ENCODE peak calls at places on chromosomes 12 and 14, in ten cellular contexts. E, R, U, G, Y, X, N, V, O and I are unnamed samples.

GRCh38 chr12:120394483-120395367 is 25.8 kb upstream of the MSI1 start:
- DNase-seq in E (peak), R (no peak), X (no peak), V (no peak), Y (no peak), O (peak), N (no peak), G (no peak), U (no peak), I (no peak)

GRCh38 chr12:122137681-122138080 is 36.3 kb downstream of the IL31 start:
- DNase-seq in V (no peak), U (no peak), Y (no peak), G (no peak), R (no peak), O (no peak), E (no peak), X (no peak), N (no peak), I (no peak)

GRCh38 chr12:94092516-94093241 is 55.7 kb upstream of the PLXNC1 start:
- DNase-seq in O (no peak), Y (peak), E (no peak), V (no peak), N (no peak), X (no peak), U (peak), R (no peak), G (peak), I (no peak)

GRCh38 chr14:102020058-102020971 is 55.9 kb downstream of the DYNC1H1 start:
- DNase-seq in R (peak), X (no peak), G (peak), O (no peak), U (peak), E (peak), Y (no peak), V (no peak), N (no peak), I (no peak)

GRCh38 chr14:37493606-37494005 is 101.4 kb downstream of the FOXA1 start:
- DNase-seq in O (no peak), G (no peak), E (no peak), V (no peak), U (peak), Y (no peak), N (no peak), R (no peak), X (no peak), I (no peak)

GRCh38 chr14:34951286-34951685 is 31.5 kb upstream of the SRP54 start:
- DNase-seq in X (no peak), N (no peak), U (peak), E (no peak), R (peak), Y (no peak), V (no peak), G (peak), O (no peak), I (no peak)

GRCh38 chr14:89108608-89109007 is 284.2 kb downstream of the TTC8 start:
- DNase-seq in G (no peak), X (no peak), U (no peak), O (no peak), R (no peak), E (no peak), N (no peak), V (no peak), Y (no peak), I (no peak)

GRCh38 chr14:42095155-42095554 is 488.5 kb downstream of the LRFN5 start:
- DNase-seq in G (peak), U (no peak), E (peak), N (no peak), Y (no peak), O (peak), X (no peak), V (no peak), R (no peak), I (no peak)

GRCh38 chr12:84585996-84586395 is 326.6 kb downstream of the SLC6A15 start:
- DNase-seq in G (peak), O (no peak), V (no peak), E (no peak), X (no peak), R (no peak), Y (no peak), U (no peak), N (peak), I (no peak)

GRCh38 chr12:3004655-3005565 is 45.7 kb downstream of the TEAD4 start:
- DNase-seq in R (no peak), G (no peak), U (no peak), Y (no peak), O (no peak), V (no peak), E (no peak), N (no peak), X (no peak), I (no peak)

GRCh38 chr14:53596845-53597525 is 359.6 kb downstream of the BMP4 start:
- DNase-seq in U (no peak), Y (no peak), O (no peak), G (peak), X (no peak), E (no peak), R (no peak), N (no peak), V (no peak), I (no peak)

GRCh38 chr12:402127-402456 is 648 bp downstream of the CCDC77 start:
- DNase-seq in G (peak), X (no peak), E (no peak), N (no peak), Y (no peak), U (peak), O (no peak), R (no peak), V (no peak), I (no peak)

GRCh38 chr12:6761849-6762248 is 4.3 kb upstream of the PTMS start:
- DNase-seq in U (no peak), X (no peak), R (no peak), O (no peak), N (no peak), G (no peak), E (no peak), V (no peak), Y (no peak), I (no peak)

GRCh38 chr12:77372026-77372425 is 306.7 kb upstream of the E2F7 start:
- DNase-seq in N (no peak), G (peak), O (no peak), U (no peak), E (no peak), Y (no peak), R (no peak), V (no peak), X (no peak), I (no peak)

GRCh38 chr14:100132161-100132902 is 27.1 kb downstream of the DEGS2 start:
- DNase-seq in G (peak), Y (no peak), X (no peak), O (no peak), U (peak), E (no peak), V (no peak), N (peak), R (peak), I (no peak)

GRCh38 chr14:51849095-51849494 is 11.3 kb upstream of the GNG2 start:
- DNase-seq in U (no peak), Y (no peak), N (no peak), X (no peak), E (no peak), R (no peak), G (peak), O (no peak), V (no peak), I (no peak)

GRCh38 chr12:50677858-50678257 is 86.0 kb upstream of the ATF1 start:
- DNase-seq in O (no peak), R (no peak), N (peak), G (peak), X (no peak), U (no peak), Y (no peak), E (no peak), V (no peak), I (no peak)

GRCh38 chr14:22168092-22168955 is 420.7 kb downstream of the DAD1 start:
- DNase-seq in U (peak), G (peak), O (no peak), N (no peak), E (no peak), R (no peak), V (no peak), X (no peak), Y (no peak), I (no peak)

GRCh38 chr12:75177997-75178396 is 31.6 kb downstream of the KCNC2 start:
- DNase-seq in N (peak), E (no peak), G (peak), V (no peak), O (no peak), Y (no peak), R (peak), U (peak), X (no peak), I (no peak)

GRCh38 chr12:44224399-44224798 is 388.5 kb downstream of the TMEM117 start:
- DNase-seq in O (no peak), G (peak), R (no peak), Y (no peak), N (no peak), X (no peak), U (no peak), V (no peak), E (no peak), I (no peak)

GRCh38 chr12:41743835-41744234 is 400.8 kb downstream of the GXYLT1 start:
- DNase-seq in N (no peak), R (no peak), O (no peak), X (no peak), E (no peak), Y (no peak), U (no peak), V (no peak), G (peak), I (no peak)

GRCh38 chr12:110582286-110583136 is 607 bp downstream of the PPTC7 start:
- DNase-seq in U (peak), Y (peak), G (peak), X (peak), V (peak), E (peak), R (no peak), N (no peak), O (peak), I (peak)

GRCh38 chr14:65491274-65491673 is 78.7 kb downstream of the FUT8 start:
- DNase-seq in N (no peak), O (no peak), E (no peak), U (no peak), X (no peak), Y (no peak), G (no peak), V (no peak), R (no peak), I (no peak)

DNA sequence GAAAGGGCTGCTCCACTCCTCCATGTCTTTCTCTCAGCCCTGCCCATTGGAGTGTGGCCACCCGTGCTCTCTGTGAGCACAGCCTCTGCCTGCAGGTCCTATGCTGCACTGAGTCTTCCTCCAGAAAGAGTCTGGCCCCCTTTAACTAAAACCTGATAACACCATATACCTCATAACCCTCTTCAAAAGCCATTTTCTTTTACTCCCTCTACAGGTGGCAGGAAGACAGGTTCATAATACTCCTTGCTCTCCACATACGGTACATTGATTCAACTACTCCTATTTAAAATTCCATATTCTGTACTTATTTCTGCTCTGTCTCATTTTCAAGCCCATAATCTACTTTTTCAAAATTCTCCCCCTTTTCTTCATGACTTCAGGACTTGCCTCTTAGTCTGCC is 144.0 kb downstream of the HELB start:
- DNase-seq in O (no peak), G (no peak), N (no peak), X (no peak), V (no peak), E (no peak), R (no peak), U (no peak), Y (no peak), I (no peak)
- TF ChIP-seq CTCF in O (no peak), G (no peak), N (no peak), X (no peak), V (no peak), E (no peak), R (no peak), U (no peak), Y (no peak), I (no peak)

GRCh38 chr12:78470354-78471195 is 394.0 kb upstream of the SYT1 start:
- DNase-seq in E (no peak), X (peak), Y (no peak), O (no peak), N (peak), R (no peak), V (no peak), G (peak), U (peak), I (no peak)
- TF ChIP-seq CTCF in E (peak), X (peak), Y (no peak), O (peak), N (peak), R (peak), V (no peak), G (peak), U (peak), I (peak)

GRCh38 chr14:32998433-32998832 is 59.8 kb downstream of the NPAS3 start:
- DNase-seq in N (peak), U (peak), E (no peak), R (no peak), O (no peak), Y (no peak), X (no peak), V (no peak), G (peak), I (no peak)
- TF ChIP-seq CTCF in N (peak), U (peak), E (peak), R (peak), O (peak), Y (peak), X (peak), V (no peak), G (peak), I (no peak)

GRCh38 chr12:38588618-38589309 is 272.2 kb downstream of the ALG10B start:
- DNase-seq in V (no peak), X (no peak), U (peak), R (no peak), N (no peak), G (peak), O (no peak), E (no peak), Y (no peak), I (no peak)
- TF ChIP-seq CTCF in V (no peak), X (no peak), U (no peak), R (no peak), N (no peak), G (no peak), O (no peak), E (no peak), Y (no peak), I (no peak)

GRCh38 chr14:60655114-60655897 is 6.0 kb upstream of the SIX1 start:
- DNase-seq in U (no peak), O (peak), X (no peak), E (peak), G (no peak), N (no peak), Y (no peak), V (no peak), R (peak), I (no peak)

GRCh38 chr14:60657609-60657983 is 8.3 kb upstream of the SIX1 start:
- DNase-seq in R (no peak), N (no peak), E (no peak), U (peak), O (peak), V (peak), Y (no peak), G (no peak), X (no peak), I (no peak)

GRCh38 chr14:60655898-60656754 is 6.8 kb upstream of the SIX1 start:
- DNase-seq in X (no peak), U (no peak), G (no peak), R (no peak), Y (no peak), O (peak), V (no peak), N (no peak), E (no peak), I (peak)

GRCh38 chr14:60658116-60658515 is 8.8 kb upstream of the SIX1 start:
- DNase-seq in O (no peak), U (no peak), X (no peak), E (no peak), R (no peak), Y (no peak), G (no peak), N (no peak), V (no peak), I (no peak)

DNA sequence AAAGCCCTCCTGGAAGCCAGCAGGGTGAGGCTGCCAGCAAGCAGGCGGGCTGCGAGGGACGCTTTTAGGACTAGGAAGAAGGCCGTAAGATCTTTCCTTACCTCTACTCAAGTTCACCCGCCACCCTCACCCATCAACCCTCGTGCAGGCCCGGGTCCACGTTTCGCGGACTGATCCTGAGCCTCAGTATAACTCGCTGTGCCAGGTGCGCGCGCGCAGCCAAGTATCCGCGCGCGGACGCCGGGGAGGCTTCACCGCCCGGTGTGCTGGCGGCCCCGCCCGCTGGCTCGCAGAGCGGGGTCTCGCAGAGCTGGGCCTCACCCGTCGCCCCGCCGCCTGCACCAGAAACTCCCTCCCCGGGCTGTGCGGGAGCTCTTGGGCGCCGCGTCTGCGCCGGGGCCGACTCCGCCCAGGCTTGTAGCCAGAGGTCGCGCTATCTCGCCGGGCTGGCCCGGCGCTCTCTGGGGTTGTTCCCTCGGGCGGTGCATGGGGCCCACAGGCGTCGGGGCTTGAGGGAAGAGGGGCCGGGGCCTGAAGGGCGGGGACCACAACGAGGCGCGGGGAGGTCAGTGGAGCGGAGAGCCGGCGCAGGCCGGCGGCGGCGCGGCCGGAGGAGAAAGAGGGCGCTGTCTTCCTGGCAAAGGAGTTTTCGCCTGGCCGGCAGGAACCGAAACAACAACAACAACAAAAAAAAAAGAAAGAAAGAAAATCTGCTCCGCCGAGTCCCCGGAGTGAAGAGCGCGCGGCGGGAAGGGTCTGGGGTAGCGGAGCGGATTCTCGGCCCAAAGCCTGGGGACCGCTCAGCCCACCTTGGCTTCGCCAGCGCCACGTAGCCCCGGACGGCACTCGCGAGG is 7.7 kb upstream of the SIX1 start:
- DNase-seq in N (no peak), X (peak), Y (no peak), G (peak), R (peak), O (peak), V (peak), U (peak), E (peak), I (peak)
- TF ChIP-seq CTCF in N (peak), X (peak), Y (peak), G (peak), R (peak), O (peak), V (no peak), U (peak), E (peak), I (no peak)

GRCh38 chr12:49279706-49280159 is 14.9 kb downstream of the TUBA1C start:
- DNase-seq in G (no peak), R (no peak), N (no peak), V (no peak), O (no peak), U (no peak), E (no peak), Y (no peak), X (no peak), I (no peak)

GRCh38 chr12:49284672-49285071 is 10.3 kb upstream of the PRPH start:
- DNase-seq in R (no peak), N (no peak), V (no peak), O (no peak), E (no peak), G (no peak), X (no peak), U (no peak), Y (no peak), I (no peak)

GRCh38 chr12:49282302-49282701 is 12.6 kb upstream of the PRPH start:
- DNase-seq in V (no peak), Y (no peak), G (no peak), E (no peak), U (no peak), R (no peak), N (no peak), X (no peak), O (no peak), I (no peak)

GRCh38 chr12:49287876-49288275 is 7.1 kb upstream of the PRPH start:
- DNase-seq in X (no peak), E (peak), V (no peak), O (no peak), N (no peak), R (no peak), U (no peak), G (no peak), Y (no peak), I (no peak)

GRCh38 chr12:49283541-49284429 is 11.2 kb upstream of the PRPH start:
- DNase-seq in E (peak), V (no peak), R (no peak), O (no peak), G (no peak), Y (no peak), X (no peak), U (no peak), N (no peak), I (no peak)
- TF ChIP-seq CTCF in E (no peak), V (no peak), R (no peak), O (no peak), G (peak), Y (no peak), X (no peak), U (peak), N (peak), I (no peak)

GRCh38 chr12:95863337-95863736 is 4.6 kb downstream of the SNRPF start:
- DNase-seq in N (no peak), X (no peak), G (no peak), Y (no peak), R (no peak), E (no peak), O (no peak), V (no peak), U (no peak), I (no peak)
- TF ChIP-seq CTCF in N (no peak), X (no peak), G (no peak), Y (no peak), R (no peak), E (no peak), O (no peak), V (no peak), U (no peak), I (no peak)

GRCh38 chr12:115898670-115899069 is 378.8 kb downstream of the MED13L start:
- DNase-seq in V (no peak), Y (no peak), O (no peak), U (peak), E (no peak), G (no peak), R (no peak), N (no peak), X (no peak), I (no peak)
- TF ChIP-seq CTCF in V (no peak), Y (no peak), O (no peak), U (peak), E (no peak), G (peak), R (no peak), N (peak), X (no peak), I (no peak)